ENCODE peak calls at places on chromosomes 3 and 15, in nine cellular contexts. X is RWPE1; Y is activated naive CD8-positive, alpha-beta T cell treated with anti-CD3 and anti-CD28 coated beads, Interleukin-2, amount 50 U/mL, for 24 hours; I is CD4-positive, CD25-positive, alpha-beta regulatory T cell; W is NCI-H1105; K is T-helper 2 cell; H is endothelial cell; D is mucosa of gallbladder; L is stimulated activated CD4-positive, alpha-beta T cell treated with anti-CD3 and anti-CD28 coated beads, Interleukin-15, amount 100 ng/mL, for 1 hour. F is an unnamed sample.

GRCh38 chr3:32681811-32682210 is 3.2 kb upstream of the CNOT10 start:
- DNase-seq in L (no peak), H (no peak), D (no peak), I (no peak), Y (no peak), X (peak), W (no peak), K (peak), F (no peak)

GRCh38 chr3:125478321-125478720 is 41.7 kb downstream of the SNX4 start:
- DNase-seq in D (no peak), L (no peak), K (no peak), X (no peak), Y (no peak), H (no peak), I (no peak), W (no peak), F (no peak)

GRCh38 chr3:67008388-67008787 is 10.3 kb downstream of the KBTBD8 start:
- DNase-seq in H (no peak), Y (no peak), D (no peak), I (no peak), L (no peak), X (no peak), W (no peak), K (no peak), F (no peak)

GRCh38 chr3:53795176-53795575 is 51.0 kb downstream of the CHDH start:
- DNase-seq in I (no peak), L (no peak), X (peak), D (no peak), W (no peak), K (no peak), H (no peak), Y (no peak), F (no peak)

GRCh38 chr15:98292442-98293240 is 332.1 kb downstream of the ARRDC4 start:
- DNase-seq in W (no peak), X (peak), K (peak), D (peak), Y (peak), L (no peak), I (no peak), H (peak), F (no peak)

GRCh38 chr15:93048759-93049161 is 40.3 kb downstream of the RGMA start:
- DNase-seq in L (no peak), K (no peak), H (no peak), D (no peak), I (no peak), Y (no peak), W (peak), X (peak), F (no peak)

GRCh38 chr3:71564361-71564760 is 19.2 kb downstream of the FOXP1 start:
- DNase-seq in W (no peak), D (no peak), H (no peak), Y (no peak), X (no peak), I (no peak), L (no peak), K (no peak), F (no peak)

GRCh38 chr3:141661229-141662196 is 76.6 kb upstream of the RNF7 start:
- DNase-seq in Y (no peak), L (no peak), K (no peak), H (no peak), D (no peak), X (no peak), W (no peak), I (no peak), F (no peak)

GRCh38 chr3:102574355-102574754 is 139.5 kb downstream of the ZPLD1 start:
- DNase-seq in H (no peak), W (no peak), X (no peak), K (no peak), L (no peak), Y (no peak), I (no peak), D (no peak), F (no peak)

GRCh38 chr15:59993950-59994401 is 10.1 kb upstream of the FOXB1 start:
- DNase-seq in H (peak), I (no peak), K (no peak), Y (no peak), X (no peak), W (no peak), D (no peak), L (no peak), F (no peak)

GRCh38 chr3:99526927-99527326 is 111.5 kb upstream of the COL8A1 start:
- DNase-seq in X (no peak), L (no peak), Y (no peak), W (no peak), D (no peak), I (no peak), K (no peak), H (no peak), F (no peak)

GRCh38 chr3:27544372-27544865 is 60.2 kb upstream of the SLC4A7 start:
- DNase-seq in L (no peak), I (no peak), W (no peak), K (no peak), Y (no peak), X (peak), H (no peak), D (no peak), F (no peak)

GRCh38 chr3:146165370-146165769 is 4.4 kb upstream of the PLOD2 start:
- DNase-seq in Y (no peak), K (no peak), X (no peak), H (no peak), W (no peak), D (no peak), I (no peak), L (no peak), F (no peak)

GRCh38 chr15:90013503-90013937 is 12.4 kb downstream of the ZNF710 start:
- DNase-seq in H (no peak), W (no peak), K (peak), L (no peak), Y (no peak), X (no peak), I (peak), D (no peak), F (peak)

GRCh38 chr15:69568621-69569020 is 116.0 kb downstream of the RPLP1 start:
- DNase-seq in X (peak), Y (no peak), D (no peak), H (no peak), K (no peak), W (no peak), I (no peak), L (no peak), F (no peak)

GRCh38 chr15:45180648-45181436 is 6.9 kb downstream of the SHF start:
- DNase-seq in X (no peak), I (no peak), K (no peak), H (no peak), Y (no peak), D (no peak), L (no peak), W (no peak), F (no peak)

GRCh38 chr3:86949850-86950249 is 41.1 kb downstream of the VGLL3 start:
- DNase-seq in L (no peak), H (no peak), K (no peak), I (no peak), W (no peak), Y (no peak), X (no peak), D (no peak), F (no peak)

GRCh38 chr15:67383903-67384302 is 129.3 kb downstream of the IQCH start:
- DNase-seq in K (no peak), X (no peak), D (no peak), I (no peak), L (no peak), Y (no peak), W (no peak), H (no peak), F (no peak)

GRCh38 chr15:37125143-37125542 is 24.8 kb upstream of the MEIS2 start:
- DNase-seq in W (no peak), D (no peak), L (no peak), H (no peak), X (no peak), Y (no peak), I (no peak), K (no peak), F (no peak)

GRCh38 chr15:88031461-88031860 is 225.1 kb downstream of the NTRK3 start:
- DNase-seq in H (no peak), I (no peak), X (no peak), K (no peak), W (no peak), L (no peak), Y (no peak), D (no peak), F (no peak)

GRCh38 chr3:126352476-126353454 is 4.4 kb downstream of the KLF15 start:
- DNase-seq in H (no peak), W (no peak), X (no peak), D (no peak), L (no peak), Y (no peak), I (no peak), K (no peak), F (peak)

GRCh38 chr3:41199866-41200668 is 762 bp downstream of the CTNNB1 start:
- DNase-seq in K (peak), W (no peak), L (peak), Y (peak), I (peak), D (peak), H (no peak), X (peak), F (no peak)

GRCh38 chr3:149377408-149378111 is at the start of gene TM4SF1:
- DNase-seq in L (no peak), X (peak), D (peak), K (no peak), W (no peak), Y (no peak), I (no peak), H (no peak), F (no peak)

GRCh38 chr15:87829651-87830050 is 426.9 kb downstream of the NTRK3 start:
- DNase-seq in D (no peak), K (no peak), W (no peak), X (no peak), I (no peak), L (no peak), Y (no peak), H (no peak), F (no peak)

GRCh38 chr3:175585898-175586297 is 726.8 kb downstream of the NAALADL2 start:
- DNase-seq in L (no peak), D (no peak), W (no peak), X (peak), Y (no peak), K (no peak), H (no peak), I (no peak), F (no peak)

GRCh38 chr15:75347222-75348033 is 589 bp downstream of the NEIL1 start:
- DNase-seq in D (peak), L (no peak), X (peak), W (no peak), Y (peak), K (peak), I (peak), H (peak), F (peak)

GRCh38 chr3:82265747-82266146 is 504.3 kb upstream of the GBE1 start:
- DNase-seq in X (no peak), H (no peak), I (peak), L (no peak), Y (no peak), W (no peak), K (no peak), D (no peak), F (no peak)

GRCh38 chr15:92586930-92587329 is 68.6 kb downstream of the FAM174B start:
- DNase-seq in W (no peak), Y (no peak), L (no peak), K (no peak), D (no peak), I (no peak), H (no peak), X (no peak), F (no peak)

GRCh38 chr3:155387571-155387970 is 94.1 kb upstream of the STRIT1 start:
- DNase-seq in K (no peak), W (no peak), D (no peak), Y (no peak), I (no peak), H (no peak), X (no peak), L (no peak), F (no peak)

GRCh38 chr3:79039192-79039591 is 728.6 kb downstream of the ROBO1 start:
- DNase-seq in L (no peak), Y (no peak), I (no peak), W (no peak), K (no peak), H (no peak), X (no peak), D (no peak), F (no peak)

GRCh38 chr15:80856809-80857377 is 77.7 kb downstream of the CEMIP start:
- DNase-seq in H (no peak), Y (no peak), K (peak), W (peak), X (no peak), D (peak), L (no peak), I (no peak), F (peak)

GRCh38 chr3:121231872-121232271 is 313.9 kb downstream of the POLQ start:
- DNase-seq in H (no peak), Y (no peak), X (no peak), D (no peak), I (no peak), L (no peak), W (no peak), K (no peak), F (no peak)

GRCh38 chr3:98341758-98342157 is 11.9 kb upstream of the OR5K4 start:
- DNase-seq in D (no peak), K (no peak), X (no peak), H (no peak), Y (no peak), L (no peak), I (no peak), W (no peak), F (no peak)

GRCh38 chr3:120093923-120094775 is at the start of gene GSK3B:
- DNase-seq in W (peak), K (peak), D (peak), I (no peak), X (peak), H (peak), L (no peak), Y (no peak), F (peak)

GRCh38 chr3:126986001-126986400 is 3.1 kb downstream of the PLXNA1 start:
- DNase-seq in H (no peak), Y (no peak), X (no peak), L (no peak), K (no peak), I (no peak), D (no peak), W (peak), F (no peak)

GRCh38 chr15:50044904-50045303 is 74.1 kb downstream of the ATP8B4 start:
- DNase-seq in W (no peak), L (no peak), K (no peak), H (no peak), Y (no peak), X (no peak), D (no peak), I (no peak), F (no peak)

GRCh38 chr3:185852562-185853135 is 27.8 kb upstream of the IGF2BP2 start:
- DNase-seq in D (no peak), X (no peak), I (no peak), Y (no peak), W (no peak), K (no peak), H (no peak), L (no peak), F (no peak)

GRCh38 chr15:80250614-80251504 is 1.2 kb downstream of the CTXND1 start:
- DNase-seq in X (no peak), L (no peak), W (no peak), D (no peak), K (no peak), Y (no peak), H (no peak), I (no peak), F (peak)

GRCh38 chr3:150756491-150757059 is 6.4 kb downstream of the SIAH2 start:
- DNase-seq in L (no peak), X (no peak), H (no peak), Y (no peak), W (no peak), I (no peak), D (no peak), K (no peak), F (peak)